ENCODE peak calls at places on chromosomes 1 and 21, in six cellular contexts. R, Y, H, L, G and F are unnamed samples.
A peak's percentile ranks its signal among the peaks of the same experiment; 100 is the strongest.

GRCh38 chr1:32221581-32221979 is 573 bp downstream of the TMEM234 start:
- DNase-seq in R (no peak), Y (no peak), H (no peak), L (no peak), G (no peak), F (no peak)

GRCh38 chr21:42653492-42654061 is at the start of gene PDE9A:
- DNase-seq in R (no peak), Y (no peak), H (peak; percentile 75), L (no peak), G (peak; percentile 63), F (no peak)

GRCh38 chr1:16068356-16069270 is 4.8 kb downstream of the FAM131C start:
- DNase-seq in R (peak; percentile 70), Y (no peak), H (no peak), L (no peak), G (no peak), F (no peak)

GRCh38 chr1:48718116-48718630 is 58.5 kb downstream of the BEND5 start:
- DNase-seq in R (no peak), Y (no peak), H (no peak), L (no peak), G (no peak), F (no peak)

GRCh38 chr21:31331231-31331630 is 12.8 kb downstream of the TIAM1 start:
- DNase-seq in R (no peak), Y (no peak), H (no peak), L (no peak), G (no peak), F (no peak)

GRCh38 chr1:13540871-13541270 is 27.1 kb upstream of the LRRC38 start:
- DNase-seq in R (no peak), Y (no peak), H (no peak), L (no peak), G (no peak), F (no peak)

GRCh38 chr1:225498539-225499135 is 70.8 kb upstream of the LBR start:
- DNase-seq in R (no peak), Y (no peak), H (no peak), L (no peak), G (no peak), F (no peak)

GRCh38 chr1:238951809-238952208 is 434.6 kb upstream of the CHRM3 start:
- DNase-seq in R (no peak), Y (no peak), H (peak; percentile 70), L (peak; percentile 52), G (no peak), F (peak; percentile 81)

GRCh38 chr21:16002872-16003466 is 273.2 kb downstream of the USP25 start:
- DNase-seq in R (no peak), Y (no peak), H (no peak), L (peak; percentile 10), G (no peak), F (peak; percentile 58)

GRCh38 chr1:183454377-183454776 is 17.9 kb upstream of the SMG7 start:
- DNase-seq in R (no peak), Y (no peak), H (no peak), L (no peak), G (no peak), F (peak; percentile 96)

GRCh38 chr1:84869750-84870149 is 23.3 kb downstream of the LPAR3 start:
- DNase-seq in R (no peak), Y (no peak), H (no peak), L (no peak), G (no peak), F (no peak)

GRCh38 chr1:16321176-16321867 is 31.0 kb downstream of the FBXO42 start:
- DNase-seq in R (no peak), Y (no peak), H (no peak), L (no peak), G (no peak), F (no peak)

GRCh38 chr1:32892368-32893197 is 6.3 kb downstream of the HPCA start:
- DNase-seq in R (no peak), Y (no peak), H (peak; percentile 95), L (no peak), G (peak; percentile 56), F (no peak)

GRCh38 chr1:210001751-210002150 is 63.7 kb downstream of the SYT14 start:
- DNase-seq in R (no peak), Y (no peak), H (no peak), L (peak; percentile 4), G (no peak), F (no peak)

GRCh38 chr21:44711327-44712202 is at the start of gene TSPEAR:
- DNase-seq in R (no peak), Y (no peak), H (no peak), L (no peak), G (peak; percentile 84), F (no peak)

GRCh38 chr1:37274896-37275631 is 199.3 kb upstream of the ZC3H12A start:
- DNase-seq in R (no peak), Y (no peak), H (peak; percentile 48), L (no peak), G (peak; percentile 35), F (no peak)

GRCh38 chr1:182245040-182245439 is 146.6 kb downstream of the GLUL start:
- DNase-seq in R (no peak), Y (no peak), H (no peak), L (no peak), G (no peak), F (no peak)

GRCh38 chr1:182391362-182392044 is at the start of gene GLUL:
- DNase-seq in R (peak; percentile 82), Y (peak; percentile 33), H (peak; percentile 98), L (peak; percentile 79), G (peak; percentile 86), F (peak; percentile 88)

GRCh38 chr1:94926915-94927404 is at the start of gene CNN3:
- DNase-seq in R (peak; percentile 83), Y (peak; percentile 22), H (peak; percentile 96), L (peak; percentile 86), G (peak; percentile 90), F (peak; percentile 87)

GRCh38 chr1:160491017-160491416 is 32.0 kb downstream of the SLAMF6 start:
- DNase-seq in R (no peak), Y (no peak), H (no peak), L (no peak), G (no peak), F (no peak)

GRCh38 chr1:109959974-109960744 is 24.4 kb upstream of the AHCYL1 start:
- DNase-seq in R (peak; percentile 57), Y (no peak), H (no peak), L (peak; percentile 71), G (peak; percentile 86), F (peak; percentile 85)

GRCh38 chr1:48767957-48768510 is 8.7 kb downstream of the BEND5 start:
- DNase-seq in R (no peak), Y (no peak), H (no peak), L (no peak), G (no peak), F (no peak)

GRCh38 chr1:184514447-184514846 is 127.6 kb downstream of the C1orf21 start:
- DNase-seq in R (no peak), Y (no peak), H (no peak), L (no peak), G (no peak), F (no peak)

GRCh38 chr1:89842547-89843278 is 21.9 kb downstream of the LRRC8D start:
- DNase-seq in R (no peak), Y (no peak), H (peak; percentile 54), L (peak; percentile 34), G (no peak), F (no peak)

GRCh38 chr1:46317323-46317722 is 13.8 kb downstream of the UQCRH start:
- DNase-seq in R (no peak), Y (no peak), H (no peak), L (no peak), G (no peak), F (no peak)

GRCh38 chr1:216075339-216075738 is 347.9 kb downstream of the USH2A start:
- DNase-seq in R (peak; percentile 14), Y (no peak), H (peak; percentile 23), L (no peak), G (no peak), F (peak; percentile 42)

GRCh38 chr1:153032677-153033308 is 1.8 kb downstream of the SPRR1B start:
- DNase-seq in R (peak; percentile 21), Y (no peak), H (peak; percentile 67), L (peak; percentile 4), G (no peak), F (peak; percentile 93)

GRCh38 chr1:45009956-45010854 is 919 bp downstream of the HECTD3 start:
- DNase-seq in R (peak; percentile 24), Y (no peak), H (peak; percentile 56), L (no peak), G (peak; percentile 6), F (peak; percentile 43)